ENCODE peak calls at places on chromosomes 7 and 10, in four cellular contexts. N is HCT116, E is gastrocnemius medialis, V is lower leg skin. O is an unnamed sample.

GRCh38 chr7:4246536-4246935 is 435.6 kb upstream of the FOXK1 start:
- DNase-seq in N (no peak), E (no peak), V (peak), O (no peak)

GRCh38 chr7:30252885-30253795 is 31.3 kb upstream of the ZNRF2 start:
- DNase-seq in N (no peak), E (peak), V (no peak), O (peak)

GRCh38 chr7:41566581-41566980 is 136.3 kb downstream of the INHBA start:
- DNase-seq in N (no peak), E (no peak), V (no peak), O (no peak)

GRCh38 chr7:73470208-73470607 is 36.6 kb downstream of the FZD9 start:
- DNase-seq in N (no peak), E (no peak), V (no peak), O (no peak)

GRCh38 chr7:31858051-31858450 is 171.0 kb downstream of the PPP1R17 start:
- DNase-seq in N (no peak), E (no peak), V (no peak), O (no peak)

GRCh38 chr7:152899482-152900166 is 140.1 kb downstream of the ACTR3B start:
- DNase-seq in N (no peak), E (peak), V (no peak), O (no peak)

GRCh38 chr7:618539-619355 is 99.1 kb upstream of the PDGFA start:
- DNase-seq in N (no peak), E (no peak), V (no peak), O (no peak)

GRCh38 chr10:79248341-79248931 is 98.8 kb upstream of the PPIF start:
- DNase-seq in N (no peak), E (no peak), V (peak), O (no peak)

GRCh38 chr10:86206216-86206615 is 160.4 kb downstream of the GRID1 start:
- DNase-seq in N (no peak), E (no peak), V (no peak), O (no peak)

GRCh38 chr10:75448166-75448565 is 16.7 kb downstream of the LRMDA start:
- DNase-seq in N (no peak), E (no peak), V (peak), O (no peak)

DNA sequence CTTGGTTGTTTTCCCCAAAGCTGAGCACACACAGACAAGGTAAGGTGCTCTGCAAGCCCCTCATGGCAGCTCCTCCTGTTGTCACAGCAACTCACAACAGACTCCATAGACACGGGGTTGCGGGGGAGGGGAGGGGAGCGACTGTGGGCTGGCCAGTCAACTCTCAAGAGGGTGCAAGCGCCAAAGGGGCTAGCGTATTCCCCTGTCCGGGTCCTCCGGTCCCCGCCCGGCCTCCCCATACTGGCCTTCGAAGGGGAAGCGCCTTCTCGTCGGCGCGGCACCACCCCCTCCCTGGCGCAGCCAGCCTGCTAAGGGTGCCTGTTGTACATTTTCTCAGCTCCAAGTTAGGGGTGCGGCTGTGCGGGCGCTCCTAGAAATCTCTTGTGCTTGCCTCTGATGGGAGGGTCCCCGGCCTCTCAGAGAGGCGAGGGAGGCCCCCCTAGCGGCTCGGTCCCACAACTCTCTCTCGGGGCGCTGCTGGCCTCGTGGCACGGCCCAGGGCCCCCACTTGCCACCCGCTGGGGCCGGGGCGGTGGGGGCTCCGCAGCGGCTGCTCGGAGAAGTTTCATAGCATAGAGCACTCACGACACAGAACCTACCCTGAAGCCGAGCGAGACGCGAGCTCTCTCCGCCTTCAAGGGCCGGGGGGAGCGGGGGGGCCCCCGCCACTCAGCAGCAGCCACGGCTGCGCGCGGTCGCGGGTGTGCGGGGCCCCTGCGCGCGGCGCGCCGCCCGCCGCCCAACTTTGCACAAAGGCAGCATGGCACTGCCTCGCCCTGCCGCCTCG is 420 bp downstream of the RHOBTB1 start:
- DNase-seq in N (peak), E (peak), V (peak), O (peak)
- TF ChIP-seq POLR2A in N (no peak), E (no peak), V (no peak), O (peak)

GRCh38 chr10:22911889-22912762 is 15.7 kb upstream of the ARMC3 start:
- DNase-seq in N (no peak), E (no peak), V (no peak), O (no peak)
- TF ChIP-seq POLR2A in N (no peak), E (no peak), V (no peak), O (no peak)

DNA sequence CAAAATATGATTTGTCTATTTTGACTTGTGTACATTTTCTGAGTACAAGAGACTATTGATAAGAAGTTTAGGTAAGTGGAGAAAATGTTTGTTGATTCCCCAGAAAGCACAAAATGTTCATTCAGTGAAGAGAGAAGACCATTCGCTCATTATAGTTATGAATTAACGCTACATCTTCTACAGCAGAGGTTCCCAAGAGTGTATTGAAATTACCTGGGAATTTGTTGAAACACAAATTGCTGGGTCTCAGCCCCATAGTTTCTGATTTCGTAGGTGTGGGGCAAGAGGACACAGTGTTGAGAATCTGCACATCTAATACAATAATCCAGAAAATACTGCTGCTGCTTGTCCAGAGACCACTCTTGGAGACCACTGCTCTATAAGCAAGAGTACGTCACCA is 24.2 kb downstream of the JAZF1 start:
- DNase-seq in N (no peak), E (no peak), V (no peak), O (no peak)
- TF ChIP-seq POLR2A in N (no peak), E (no peak), V (no peak), O (no peak)

GRCh38 chr7:23275906-23276305 is 23.2 kb upstream of the MALSU1 start:
- DNase-seq in N (no peak), E (no peak), V (no peak), O (no peak)

GRCh38 chr7:23276381-23276780 is 22.8 kb upstream of the MALSU1 start:
- DNase-seq in N (no peak), E (no peak), V (no peak), O (no peak)

GRCh38 chr7:23272275-23272674 is 25.7 kb downstream of the GPNMB start:
- DNase-seq in N (no peak), E (no peak), V (no peak), O (no peak)

GRCh38 chr7:23276947-23277346 is 22.2 kb upstream of the MALSU1 start:
- DNase-seq in N (no peak), E (no peak), V (no peak), O (no peak)

GRCh38 chr7:23273141-23273599 is 26.0 kb upstream of the MALSU1 start:
- DNase-seq in N (peak), E (peak), V (peak), O (peak)
- TF ChIP-seq POLR2A in N (no peak), E (no peak), V (no peak), O (no peak)